ENCODE peak calls at places on chromosomes 1 and 21, in ten cellular contexts. One of them, this sample, is unnamed.
A peak's percentile ranks its signal among the peaks of the same experiment; 100 is the strongest.

GRCh38 chr1:4483031-4483625 is 171.3 kb upstream of the AJAP1 start:
- DNase-seq in esophagus squamous epithelium: no peak
- DNase-seq in mesenchymal stem cell: no peak
- DNase-seq in mesendoderm: no peak
- DNase-seq in fibroblast of lung: no peak
- DNase-seq in aorta: no peak
- DNase-seq in HCT116: no peak
- DNase-seq in CD4-positive, alpha-beta memory T cell: no peak
- DNase-seq in H9: no peak
- DNase-seq in cardiac muscle cell: no peak
- DNase-seq in this sample: no peak

GRCh38 chr1:34715139-34715538 is 39.7 kb upstream of the GJB5 start:
- DNase-seq in esophagus squamous epithelium: no peak
- DNase-seq in mesenchymal stem cell: no peak
- DNase-seq in mesendoderm: no peak
- DNase-seq in fibroblast of lung: no peak
- DNase-seq in aorta: no peak
- DNase-seq in HCT116: no peak
- DNase-seq in CD4-positive, alpha-beta memory T cell: no peak
- DNase-seq in H9: no peak
- DNase-seq in cardiac muscle cell: no peak
- DNase-seq in this sample: no peak

GRCh38 chr1:72283204-72284083 is 1.1 kb upstream of the NEGR1 start:
- DNase-seq in esophagus squamous epithelium: no peak
- DNase-seq in mesenchymal stem cell: peak; percentile 83
- DNase-seq in mesendoderm: peak; percentile 78
- DNase-seq in fibroblast of lung: peak; percentile 73
- DNase-seq in aorta: peak; percentile 88
- DNase-seq in HCT116: no peak
- DNase-seq in CD4-positive, alpha-beta memory T cell: no peak
- DNase-seq in H9: peak; percentile 41
- DNase-seq in cardiac muscle cell: peak; percentile 66
- DNase-seq in this sample: peak; percentile 88

GRCh38 chr1:232149302-232150201 is 480.4 kb downstream of the SIPA1L2 start:
- DNase-seq in esophagus squamous epithelium: no peak
- DNase-seq in mesenchymal stem cell: peak; percentile 55
- DNase-seq in mesendoderm: no peak
- DNase-seq in fibroblast of lung: peak; percentile 78
- DNase-seq in aorta: no peak
- DNase-seq in HCT116: no peak
- DNase-seq in CD4-positive, alpha-beta memory T cell: no peak
- DNase-seq in H9: no peak
- DNase-seq in cardiac muscle cell: no peak
- DNase-seq in this sample: no peak

GRCh38 chr1:101995984-101996731 is 568 bp downstream of the OLFM3 start:
- DNase-seq in esophagus squamous epithelium: no peak
- DNase-seq in mesenchymal stem cell: no peak
- DNase-seq in mesendoderm: peak; percentile 27
- DNase-seq in fibroblast of lung: no peak
- DNase-seq in aorta: no peak
- DNase-seq in HCT116: no peak
- DNase-seq in CD4-positive, alpha-beta memory T cell: no peak
- DNase-seq in H9: no peak
- DNase-seq in cardiac muscle cell: peak; percentile 13
- DNase-seq in this sample: no peak

GRCh38 chr1:48530727-48531351 is 58.8 kb upstream of the SPATA6 start:
- DNase-seq in esophagus squamous epithelium: no peak
- DNase-seq in mesenchymal stem cell: peak; percentile 13
- DNase-seq in mesendoderm: peak; percentile 95
- DNase-seq in fibroblast of lung: peak; percentile 59
- DNase-seq in aorta: no peak
- DNase-seq in HCT116: peak; percentile 55
- DNase-seq in CD4-positive, alpha-beta memory T cell: peak; percentile 0
- DNase-seq in H9: peak; percentile 94
- DNase-seq in cardiac muscle cell: peak; percentile 93
- DNase-seq in this sample: peak; percentile 83

GRCh38 chr21:32624726-32625125 is 12.5 kb upstream of the CFAP298 start:
- DNase-seq in esophagus squamous epithelium: no peak
- DNase-seq in mesenchymal stem cell: peak; percentile 9
- DNase-seq in mesendoderm: no peak
- DNase-seq in fibroblast of lung: no peak
- DNase-seq in aorta: no peak
- DNase-seq in HCT116: peak; percentile 18
- DNase-seq in CD4-positive, alpha-beta memory T cell: no peak
- DNase-seq in H9: no peak
- DNase-seq in cardiac muscle cell: no peak
- DNase-seq in this sample: no peak

GRCh38 chr1:183685112-183685713 is 32.1 kb upstream of the APOBEC4 start:
- DNase-seq in esophagus squamous epithelium: no peak
- DNase-seq in mesenchymal stem cell: peak; percentile 62
- DNase-seq in mesendoderm: peak; percentile 87
- DNase-seq in fibroblast of lung: peak; percentile 72
- DNase-seq in aorta: no peak
- DNase-seq in HCT116: peak; percentile 45
- DNase-seq in CD4-positive, alpha-beta memory T cell: peak; percentile 57
- DNase-seq in H9: peak; percentile 39
- DNase-seq in cardiac muscle cell: peak; percentile 68
- DNase-seq in this sample: no peak

GRCh38 chr1:28835237-28835650 is 23.3 kb downstream of the OPRD1 start:
- DNase-seq in esophagus squamous epithelium: no peak
- DNase-seq in mesenchymal stem cell: no peak
- DNase-seq in mesendoderm: no peak
- DNase-seq in fibroblast of lung: no peak
- DNase-seq in aorta: no peak
- DNase-seq in HCT116: no peak
- DNase-seq in CD4-positive, alpha-beta memory T cell: no peak
- DNase-seq in H9: no peak
- DNase-seq in cardiac muscle cell: no peak
- DNase-seq in this sample: no peak

DNA sequence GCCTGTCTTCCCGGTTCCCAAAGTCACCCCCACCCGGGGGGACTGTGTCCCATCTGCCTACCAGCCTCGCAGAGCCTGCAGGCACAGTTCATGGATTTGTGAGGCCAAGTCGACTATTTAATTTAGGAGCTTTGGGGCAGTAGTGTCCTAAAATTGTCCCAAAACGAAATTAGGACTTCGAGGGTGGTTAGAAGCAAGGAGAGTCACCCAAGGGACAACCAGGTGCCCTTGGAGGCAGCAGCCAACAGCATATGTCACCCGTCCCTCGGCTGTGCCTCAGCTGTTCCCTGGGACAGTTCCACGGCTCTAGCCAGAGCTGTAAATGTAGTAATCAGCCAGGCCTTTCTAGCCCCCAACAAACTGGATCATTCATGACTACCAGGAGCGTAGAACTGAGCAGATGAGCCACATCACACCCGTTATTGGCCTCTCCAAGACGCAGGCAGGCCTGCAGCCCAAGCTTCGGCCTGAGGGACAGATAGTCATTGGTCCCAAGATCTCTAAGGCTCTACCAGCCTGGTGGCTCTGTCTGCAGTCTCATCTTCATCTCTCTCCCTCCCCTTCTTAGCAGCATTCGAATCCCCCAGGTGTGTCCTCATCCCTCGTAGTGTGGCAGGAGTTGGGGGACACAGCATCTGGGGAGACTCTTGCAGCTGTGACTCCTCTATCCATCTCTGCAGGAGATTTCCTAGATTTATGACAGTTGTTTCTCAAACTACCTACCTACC is 2.9 kb downstream of the PAX7 start:
- DNase-seq in esophagus squamous epithelium: no peak
- DNase-seq in mesenchymal stem cell: no peak
- DNase-seq in mesendoderm: peak; percentile 38
- DNase-seq in fibroblast of lung: no peak
- DNase-seq in aorta: no peak
- DNase-seq in HCT116: no peak
- DNase-seq in CD4-positive, alpha-beta memory T cell: no peak
- DNase-seq in H9: no peak
- DNase-seq in cardiac muscle cell: no peak
- DNase-seq in this sample: no peak
- H3K27me3 ChIP-seq in esophagus squamous epithelium: peaks cover 24% of the 10 kb centered on the region
- H3K27me3 ChIP-seq in mesenchymal stem cell: peaks cover 94% of the 10 kb centered on the region
- H3K27me3 ChIP-seq in mesendoderm: peaks cover 78% of the 10 kb centered on the region
- H3K27me3 ChIP-seq in fibroblast of lung: peaks cover 66% of the 10 kb centered on the region
- H3K27me3 ChIP-seq in aorta: no peaks in the 10 kb centered on the region
- H3K27me3 ChIP-seq in HCT116: peaks cover 39% of the 10 kb centered on the region
- H3K27me3 ChIP-seq in CD4-positive, alpha-beta memory T cell: peaks cover 44% of the 10 kb centered on the region
- H3K27me3 ChIP-seq in H9: peaks cover 89% of the 10 kb centered on the region
- H3K27me3 ChIP-seq in cardiac muscle cell: peaks cover 100% of the 10 kb centered on the region
- H3K27me3 ChIP-seq in this sample: peaks cover 98% of the 10 kb centered on the region

GRCh38 chr1:43538969-43539368 is 8.3 kb downstream of the PTPRF start:
- DNase-seq in esophagus squamous epithelium: no peak
- DNase-seq in mesenchymal stem cell: no peak
- DNase-seq in mesendoderm: no peak
- DNase-seq in fibroblast of lung: no peak
- DNase-seq in aorta: peak; percentile 13
- DNase-seq in HCT116: no peak
- DNase-seq in CD4-positive, alpha-beta memory T cell: no peak
- DNase-seq in H9: no peak
- DNase-seq in cardiac muscle cell: no peak
- DNase-seq in this sample: no peak

GRCh38 chr1:43536864-43537358 is 6.2 kb downstream of the PTPRF start:
- DNase-seq in esophagus squamous epithelium: no peak
- DNase-seq in mesenchymal stem cell: no peak
- DNase-seq in mesendoderm: no peak
- DNase-seq in fibroblast of lung: no peak
- DNase-seq in aorta: peak; percentile 35
- DNase-seq in HCT116: no peak
- DNase-seq in CD4-positive, alpha-beta memory T cell: no peak
- DNase-seq in H9: no peak
- DNase-seq in cardiac muscle cell: no peak
- DNase-seq in this sample: no peak

GRCh38 chr1:43538143-43538487 is 7.4 kb downstream of the PTPRF start:
- DNase-seq in esophagus squamous epithelium: no peak
- DNase-seq in mesenchymal stem cell: no peak
- DNase-seq in mesendoderm: no peak
- DNase-seq in fibroblast of lung: no peak
- DNase-seq in aorta: peak; percentile 57
- DNase-seq in HCT116: no peak
- DNase-seq in CD4-positive, alpha-beta memory T cell: no peak
- DNase-seq in H9: no peak
- DNase-seq in cardiac muscle cell: no peak
- DNase-seq in this sample: peak; percentile 51

GRCh38 chr1:43536196-43536863 is 5.6 kb downstream of the PTPRF start:
- DNase-seq in esophagus squamous epithelium: no peak
- DNase-seq in mesenchymal stem cell: no peak
- DNase-seq in mesendoderm: no peak
- DNase-seq in fibroblast of lung: no peak
- DNase-seq in aorta: peak; percentile 61
- DNase-seq in HCT116: no peak
- DNase-seq in CD4-positive, alpha-beta memory T cell: no peak
- DNase-seq in H9: no peak
- DNase-seq in cardiac muscle cell: no peak
- DNase-seq in this sample: peak; percentile 66

GRCh38 chr1:43537423-43538142 is 6.9 kb downstream of the PTPRF start:
- DNase-seq in esophagus squamous epithelium: no peak
- DNase-seq in mesenchymal stem cell: no peak
- DNase-seq in mesendoderm: no peak
- DNase-seq in fibroblast of lung: no peak
- DNase-seq in aorta: peak; percentile 74
- DNase-seq in HCT116: no peak
- DNase-seq in CD4-positive, alpha-beta memory T cell: no peak
- DNase-seq in H9: no peak
- DNase-seq in cardiac muscle cell: no peak
- DNase-seq in this sample: peak; percentile 69
- H3K4me1 ChIP-seq in esophagus squamous epithelium: peaks cover 71% of the 10 kb centered on the region
- H3K4me1 ChIP-seq in mesenchymal stem cell: peaks cover 10% of the 10 kb centered on the region
- H3K4me1 ChIP-seq in mesendoderm: peaks cover 18% of the 10 kb centered on the region
- H3K4me1 ChIP-seq in fibroblast of lung: no peaks in the 10 kb centered on the region
- H3K4me1 ChIP-seq in aorta: no peaks in the 10 kb centered on the region
- H3K4me1 ChIP-seq in HCT116: peaks cover 35% of the 10 kb centered on the region
- H3K4me1 ChIP-seq in CD4-positive, alpha-beta memory T cell: no peaks in the 10 kb centered on the region
- H3K4me1 ChIP-seq in H9: peaks cover 6% of the 10 kb centered on the region
- H3K4me1 ChIP-seq in cardiac muscle cell: peaks cover 4% of the 10 kb centered on the region
- H3K4me1 ChIP-seq in this sample: peaks cover 8% of the 10 kb centered on the region

DNA sequence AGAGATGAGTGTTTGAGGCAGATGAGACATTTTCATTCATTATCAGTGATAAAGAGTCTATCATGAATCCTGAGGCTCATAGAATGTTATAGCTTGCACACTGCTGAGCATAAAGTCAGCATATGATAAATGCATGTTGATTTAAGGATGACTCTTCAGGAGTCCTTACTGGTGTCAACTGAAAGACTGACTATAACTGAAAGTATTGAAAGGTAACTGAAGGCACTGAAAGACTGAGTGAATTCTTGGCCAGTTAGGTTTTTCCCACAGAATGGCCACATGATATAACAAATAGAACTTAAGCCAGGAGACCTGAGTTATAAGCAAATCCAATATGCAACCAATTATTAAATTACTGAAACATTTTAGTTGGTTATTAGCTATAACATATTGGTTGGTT is 69.0 kb upstream of the HSD17B7 start:
- DNase-seq in esophagus squamous epithelium: no peak
- DNase-seq in mesenchymal stem cell: no peak
- DNase-seq in mesendoderm: no peak
- DNase-seq in fibroblast of lung: no peak
- DNase-seq in aorta: no peak
- DNase-seq in HCT116: no peak
- DNase-seq in CD4-positive, alpha-beta memory T cell: no peak
- DNase-seq in H9: no peak
- DNase-seq in cardiac muscle cell: no peak
- DNase-seq in this sample: no peak
- H3K27ac ChIP-seq in esophagus squamous epithelium: no peak overlapping the region
- H3K27ac ChIP-seq in mesenchymal stem cell: no peak overlapping the region
- H3K27ac ChIP-seq in mesendoderm: no peak overlapping the region
- H3K27ac ChIP-seq in fibroblast of lung: no peak overlapping the region
- H3K27ac ChIP-seq in aorta: no peak overlapping the region
- H3K27ac ChIP-seq in HCT116: no peak overlapping the region
- H3K27ac ChIP-seq in CD4-positive, alpha-beta memory T cell: no peak overlapping the region
- H3K27ac ChIP-seq in H9: no peak overlapping the region
- H3K27ac ChIP-seq in cardiac muscle cell: no peak overlapping the region
- H3K27ac ChIP-seq in this sample: no peak overlapping the region

GRCh38 chr1:167186771-167187170 is 33.9 kb upstream of the POU2F1 start:
- DNase-seq in esophagus squamous epithelium: no peak
- DNase-seq in mesenchymal stem cell: no peak
- DNase-seq in mesendoderm: no peak
- DNase-seq in fibroblast of lung: no peak
- DNase-seq in aorta: no peak
- DNase-seq in HCT116: no peak
- DNase-seq in CD4-positive, alpha-beta memory T cell: no peak
- DNase-seq in H9: no peak
- DNase-seq in cardiac muscle cell: no peak
- DNase-seq in this sample: no peak

GRCh38 chr1:167194182-167194581 is 26.5 kb upstream of the POU2F1 start:
- DNase-seq in esophagus squamous epithelium: no peak
- DNase-seq in mesenchymal stem cell: no peak
- DNase-seq in mesendoderm: no peak
- DNase-seq in fibroblast of lung: no peak
- DNase-seq in aorta: no peak
- DNase-seq in HCT116: no peak
- DNase-seq in CD4-positive, alpha-beta memory T cell: no peak
- DNase-seq in H9: no peak
- DNase-seq in cardiac muscle cell: no peak
- DNase-seq in this sample: no peak

GRCh38 chr1:167196185-167196584 is 24.5 kb upstream of the POU2F1 start:
- DNase-seq in esophagus squamous epithelium: no peak
- DNase-seq in mesenchymal stem cell: no peak
- DNase-seq in mesendoderm: no peak
- DNase-seq in fibroblast of lung: peak; percentile 20
- DNase-seq in aorta: no peak
- DNase-seq in HCT116: no peak
- DNase-seq in CD4-positive, alpha-beta memory T cell: no peak
- DNase-seq in H9: no peak
- DNase-seq in cardiac muscle cell: no peak
- DNase-seq in this sample: no peak

GRCh38 chr1:167190747-167191237 is 29.9 kb upstream of the POU2F1 start:
- DNase-seq in esophagus squamous epithelium: no peak
- DNase-seq in mesenchymal stem cell: no peak
- DNase-seq in mesendoderm: no peak
- DNase-seq in fibroblast of lung: no peak
- DNase-seq in aorta: no peak
- DNase-seq in HCT116: no peak
- DNase-seq in CD4-positive, alpha-beta memory T cell: no peak
- DNase-seq in H9: no peak
- DNase-seq in cardiac muscle cell: no peak
- DNase-seq in this sample: no peak

GRCh38 chr1:167191958-167192357 is 28.7 kb upstream of the POU2F1 start:
- DNase-seq in esophagus squamous epithelium: no peak
- DNase-seq in mesenchymal stem cell: no peak
- DNase-seq in mesendoderm: no peak
- DNase-seq in fibroblast of lung: no peak
- DNase-seq in aorta: no peak
- DNase-seq in HCT116: no peak
- DNase-seq in CD4-positive, alpha-beta memory T cell: no peak
- DNase-seq in H9: no peak
- DNase-seq in cardiac muscle cell: no peak
- DNase-seq in this sample: no peak
- H3K27me3 ChIP-seq in esophagus squamous epithelium: no peaks in the 10 kb centered on the region
- H3K27me3 ChIP-seq in mesenchymal stem cell: peaks cover 35% of the 10 kb centered on the region
- H3K27me3 ChIP-seq in mesendoderm: no peaks in the 10 kb centered on the region
- H3K27me3 ChIP-seq in fibroblast of lung: no peaks in the 10 kb centered on the region
- H3K27me3 ChIP-seq in aorta: no peaks in the 10 kb centered on the region
- H3K27me3 ChIP-seq in HCT116: no peaks in the 10 kb centered on the region
- H3K27me3 ChIP-seq in CD4-positive, alpha-beta memory T cell: peaks cover 3% of the 10 kb centered on the region
- H3K27me3 ChIP-seq in H9: no peaks in the 10 kb centered on the region
- H3K27me3 ChIP-seq in cardiac muscle cell: no peaks in the 10 kb centered on the region
- H3K27me3 ChIP-seq in this sample: no peaks in the 10 kb centered on the region